ENCODE peak calls at places on chromosomes 11 and 22, in seven cellular contexts. Z, X, T, S, G, Y and N are unnamed samples.

GRCh38 chr11:62122076-62122475 is 1.7 kb upstream of the INCENP start:
- DNase-seq in T (peak), Y (no peak), Z (peak), S (no peak), G (no peak), X (no peak), N (no peak)

GRCh38 chr22:45322873-45323525 is 13.3 kb downstream of the FAM118A start:
- DNase-seq in X (no peak), Y (no peak), T (no peak), S (no peak), Z (no peak), G (no peak), N (no peak)

GRCh38 chr11:100687032-100687629 is at the start of gene ARHGAP42:
- DNase-seq in X (no peak), Z (peak), Y (no peak), S (no peak), T (peak), G (peak), N (no peak)

GRCh38 chr11:124080319-124081001 is 34.8 kb upstream of the VWA5A start:
- DNase-seq in T (no peak), G (no peak), Z (no peak), S (no peak), X (no peak), Y (no peak), N (no peak)

GRCh38 chr11:95442531-95443050 is 211.6 kb upstream of the SESN3 start:
- DNase-seq in X (no peak), Y (no peak), G (no peak), T (no peak), Z (peak), S (no peak), N (no peak)

GRCh38 chr11:100563541-100564280 is 123.4 kb upstream of the ARHGAP42 start:
- DNase-seq in S (no peak), X (no peak), Z (no peak), T (no peak), G (no peak), Y (no peak), N (no peak)

GRCh38 chr11:23205156-23205871 is 345.0 kb upstream of the CCDC179 start:
- DNase-seq in T (peak), S (no peak), G (no peak), Z (no peak), Y (no peak), X (no peak), N (no peak)

GRCh38 chr22:19679476-19680099 is 34.7 kb upstream of the SEPTIN5 start:
- DNase-seq in X (peak), G (no peak), S (no peak), Y (peak), T (peak), Z (no peak), N (peak)